ENCODE peak calls at places on chromosome 10, in nine cellular contexts. J is left ventricle myocardium inferior, W is foreskin keratinocyte, H is aorta, Q is PC-9, Z is PC-3, U is heart right ventricle, M is mammary epithelial cell, N is cardiac muscle cell. E is an unnamed sample. For H3K4me1, the result is how much of the 10 kb centered on the place peaks cover.

GRCh38 chr10:35600193-35600592 is 4.9 kb upstream of the GJD4 start:
- DNase-seq in J (no peak), W (no peak), H (no peak), Q (no peak), Z (peak), U (no peak), M (no peak), N (peak), E (no peak)

GRCh38 chr10:12334186-12334530 is 15.2 kb upstream of the CAMK1D start:
- DNase-seq in J (no peak), W (no peak), H (peak), Q (peak), Z (no peak), U (no peak), M (no peak), N (no peak), E (no peak)

GRCh38 chr10:33914746-33915145 is 580.3 kb upstream of the NRP1 start:
- DNase-seq in J (no peak), W (no peak), H (no peak), Q (no peak), Z (no peak), U (no peak), M (no peak), N (no peak), E (no peak)

GRCh38 chr10:31693499-31693898 is 235.1 kb downstream of the ARHGAP12 start:
- DNase-seq in J (no peak), W (no peak), H (no peak), Q (no peak), Z (no peak), U (no peak), M (no peak), N (no peak), E (no peak)

GRCh38 chr10:7625836-7626235 is 40.9 kb downstream of the ITIH5 start:
- DNase-seq in J (no peak), W (no peak), H (no peak), Q (no peak), Z (no peak), U (no peak), M (no peak), N (peak), E (peak)

GRCh38 chr10:8045728-8046494 is 8.6 kb upstream of the GATA3 start:
- DNase-seq in J (no peak), W (no peak), H (peak), Q (no peak), Z (no peak), U (no peak), M (no peak), N (no peak), E (no peak)

GRCh38 chr10:89393898-89394297 is 1.5 kb downstream of the IFIT1 start:
- DNase-seq in J (no peak), W (no peak), H (no peak), Q (peak), Z (peak), U (no peak), M (no peak), N (no peak), E (no peak)

GRCh38 chr10:131819241-131820072 is 81.4 kb upstream of the PPP2R2D start:
- DNase-seq in J (no peak), W (no peak), H (peak), Q (no peak), Z (no peak), U (no peak), M (no peak), N (no peak), E (no peak)

GRCh38 chr10:97744405-97745035 is 7.6 kb downstream of the ZFYVE27 start:
- DNase-seq in J (no peak), W (no peak), H (peak), Q (no peak), Z (no peak), U (no peak), M (no peak), N (no peak), E (peak)

GRCh38 chr10:14820775-14821154 is 17.1 kb downstream of the CDNF start:
- DNase-seq in J (no peak), W (no peak), H (no peak), Q (no peak), Z (no peak), U (no peak), M (no peak), N (no peak), E (no peak)

GRCh38 chr10:35716776-35717175 is 74.7 kb upstream of the FZD8 start:
- DNase-seq in J (no peak), W (no peak), H (no peak), Q (no peak), Z (no peak), U (no peak), M (no peak), N (no peak), E (no peak)

GRCh38 chr10:58651040-58651439 is 138.4 kb downstream of the BICC1 start:
- DNase-seq in J (no peak), W (no peak), H (no peak), Q (no peak), Z (no peak), U (no peak), M (no peak), N (peak), E (no peak)

GRCh38 chr10:62072901-62073300 is 171.4 kb downstream of the ARID5B start:
- DNase-seq in J (no peak), W (no peak), H (no peak), Q (no peak), Z (no peak), U (no peak), M (no peak), N (peak), E (no peak)

GRCh38 chr10:100632027-100632426 is 96.3 kb downstream of the HIF1AN start:
- DNase-seq in J (no peak), W (no peak), H (no peak), Q (no peak), Z (no peak), U (no peak), M (no peak), N (no peak), E (no peak)

GRCh38 chr10:80411267-80411668 is 2.9 kb downstream of the PRXL2A start:
- DNase-seq in J (peak), W (no peak), H (no peak), Q (no peak), Z (no peak), U (peak), M (no peak), N (no peak), E (no peak)

GRCh38 chr10:33801705-33802104 is 467.2 kb upstream of the NRP1 start:
- DNase-seq in J (no peak), W (peak), H (no peak), Q (peak), Z (peak), U (no peak), M (peak), N (no peak), E (no peak)

GRCh38 chr10:8042864-8043568 is 11.5 kb upstream of the GATA3 start:
- DNase-seq in J (no peak), W (no peak), H (peak), Q (no peak), Z (no peak), U (no peak), M (no peak), N (no peak), E (no peak)

GRCh38 chr10:119136084-119136483 is 29.4 kb downstream of the SFXN4 start:
- DNase-seq in J (no peak), W (no peak), H (no peak), Q (no peak), Z (no peak), U (no peak), M (no peak), N (peak), E (peak)
- H3K4me1 ChIP-seq in J (under half), W (under half), H (under half), Q (under half), Z (under half), U (under half), M (under half), N (under half), E (under half)

DNA sequence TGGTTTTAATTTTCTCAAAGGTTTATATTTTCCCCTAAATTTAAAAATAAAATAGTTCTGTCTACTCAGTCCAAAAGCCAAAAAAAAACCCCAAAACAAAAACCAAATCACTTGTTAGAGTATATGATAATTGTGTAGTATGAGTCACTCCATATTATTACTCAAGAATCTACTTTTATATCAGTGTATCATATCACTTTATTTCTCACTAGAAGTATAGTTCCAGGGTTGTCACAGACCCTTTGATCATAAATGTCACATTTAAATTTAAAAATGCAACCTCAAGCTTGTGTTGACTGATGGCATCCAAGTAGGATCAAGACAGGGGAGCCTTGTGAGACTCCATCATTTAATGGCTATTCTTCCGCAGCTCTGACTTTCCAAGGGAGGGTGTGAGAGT is 61.0 kb downstream of the PAPSS2 start:
- DNase-seq in J (no peak), W (no peak), H (no peak), Q (no peak), Z (no peak), U (no peak), M (no peak), N (no peak), E (no peak)
- H3K4me1 ChIP-seq in J (under half), W (under half), H (under half), Q (under half), Z (under half), U (under half), M (under half), N (under half), E (under half)

GRCh38 chr10:124155781-124156401 is 62.5 kb upstream of the CHST15 start:
- DNase-seq in J (peak), W (no peak), H (no peak), Q (no peak), Z (peak), U (peak), M (no peak), N (peak), E (peak)
- H3K4me1 ChIP-seq in J (under half), W (under half), H (under half), Q (under half), Z (under half), U (under half), M (under half), N (under half), E (under half)

DNA sequence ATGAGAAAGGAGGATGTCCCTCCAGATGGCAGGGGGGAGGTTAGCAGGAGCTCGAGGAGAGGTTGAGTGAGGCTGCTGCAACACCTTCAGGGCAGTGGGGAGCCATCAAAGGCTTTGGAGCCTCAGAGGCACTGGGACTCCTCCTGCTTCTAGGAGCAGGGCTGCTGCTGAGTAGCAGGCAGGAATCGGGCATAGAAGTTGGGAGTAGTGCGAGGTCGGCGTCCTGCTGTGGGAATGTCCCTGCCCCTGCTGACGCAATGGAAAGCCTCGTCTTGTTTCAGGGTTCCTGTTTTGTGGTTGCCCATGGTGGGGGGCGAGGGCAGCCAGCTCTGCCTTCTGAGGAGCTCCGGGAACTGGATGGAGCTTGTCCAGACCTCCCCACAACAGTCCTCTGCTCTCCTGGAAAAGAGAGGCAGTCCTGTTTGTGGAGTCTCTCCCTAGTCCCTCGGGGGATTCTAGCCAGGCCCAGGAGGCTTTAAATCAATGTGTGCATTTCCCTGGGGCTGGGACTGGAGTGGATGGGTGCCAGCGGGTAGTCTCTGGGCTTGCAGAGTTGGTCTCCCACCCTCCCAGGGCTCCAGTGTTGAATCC is 98.8 kb upstream of the PPIF start:
- DNase-seq in J (peak), W (no peak), H (peak), Q (no peak), Z (no peak), U (peak), M (no peak), N (peak), E (peak)
- H3K4me1 ChIP-seq in J (half or more), W (under half), H (under half), Q (under half), Z (under half), U (half or more), M (under half), N (under half), E (half or more)

DNA sequence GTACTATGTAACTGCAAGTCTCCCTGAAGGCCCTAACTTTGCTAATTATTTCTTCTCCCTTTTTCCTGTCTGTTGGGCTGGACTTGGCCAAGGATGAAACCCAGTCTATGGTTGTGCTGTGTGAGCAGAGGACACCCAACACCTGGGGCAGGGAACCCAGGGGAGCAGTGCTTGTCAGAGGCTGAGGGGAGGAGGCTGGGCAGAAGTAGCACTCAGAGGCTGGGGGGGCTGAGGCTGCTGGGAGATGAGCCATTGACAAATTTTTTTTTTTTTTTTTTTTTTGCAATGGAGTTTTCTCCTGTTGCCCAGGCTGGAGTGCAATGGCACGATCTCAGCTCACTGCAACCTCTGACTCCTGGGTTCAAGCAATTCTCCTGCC is 28.5 kb downstream of the TRIM8 start:
- DNase-seq in J (no peak), W (no peak), H (peak), Q (no peak), Z (no peak), U (no peak), M (no peak), N (no peak), E (no peak)
- H3K4me1 ChIP-seq in J (half or more), W (under half), H (under half), Q (under half), Z (under half), U (half or more), M (under half), N (half or more), E (under half)

E was measured in sigmoid colon.